ENCODE peak calls at places on chromosomes 11 and 22, in six cellular contexts. N is AG04449, L is neural crest cell, T is astrocyte, F is Calu3, G is hepatocyte. U is an unnamed sample.

GRCh38 chr11:16924462-16924825 is 89.8 kb downstream of the PLEKHA7 start:
- DNase-seq in G (no peak), N (no peak), F (no peak), L (no peak), T (no peak), U (no peak)

GRCh38 chr11:105799263-105799662 is 189.4 kb downstream of the GRIA4 start:
- DNase-seq in L (no peak), F (no peak), T (no peak), N (no peak), G (no peak), U (no peak)

GRCh38 chr11:128283445-128283844 is 303.9 kb downstream of the ETS1 start:
- DNase-seq in T (peak), G (no peak), N (no peak), L (no peak), F (no peak), U (no peak)

GRCh38 chr22:49142891-49143290 is 684.8 kb downstream of the BRD1 start:
- DNase-seq in L (no peak), F (no peak), N (no peak), T (no peak), G (no peak), U (no peak)

GRCh38 chr22:27576413-27576812 is 225.1 kb downstream of the MN1 start:
- DNase-seq in F (no peak), G (no peak), N (no peak), L (no peak), T (no peak), U (no peak)

GRCh38 chr22:40289991-40290459 is 56.3 kb upstream of the ADSL start:
- DNase-seq in T (peak), L (no peak), F (no peak), G (no peak), N (no peak), U (no peak)

GRCh38 chr11:33941637-33942160 is 49.8 kb upstream of the LMO2 start:
- DNase-seq in G (no peak), T (peak), F (no peak), L (no peak), N (no peak), U (no peak)

GRCh38 chr22:17268501-17269223 is 49.4 kb upstream of the ADA2 start:
- DNase-seq in G (no peak), T (no peak), F (no peak), N (no peak), L (no peak), U (no peak)

GRCh38 chr11:65613091-65613928 is 711 bp downstream of the MAP3K11 start:
- DNase-seq in N (no peak), G (peak), L (no peak), F (peak), T (no peak), U (no peak)

GRCh38 chr22:36368359-36368983 is 19.3 kb downstream of the MYH9 start:
- DNase-seq in G (peak), L (no peak), F (peak), N (no peak), T (peak), U (no peak)

GRCh38 chr11:58844600-58844999 is at the start of gene GLYATL2:
- DNase-seq in N (no peak), L (no peak), F (no peak), T (no peak), G (no peak), U (no peak)

GRCh38 chr22:18057568-18058209 is 20.1 kb upstream of the PEX26 start:
- DNase-seq in N (peak), G (peak), F (peak), T (peak), L (no peak), U (no peak)

GRCh38 chr22:32764330-32765116 is 37.0 kb upstream of the TIMP3 start:
- DNase-seq in N (peak), G (peak), L (peak), F (no peak), T (peak), U (no peak)

GRCh38 chr11:43358308-43358669 is 431 bp upstream of the TTC17 start:
- DNase-seq in T (no peak), N (no peak), L (no peak), G (peak), F (no peak), U (no peak)

GRCh38 chr11:117953029-117953671 is 23.9 kb upstream of the TMPRSS13 start:
- DNase-seq in N (no peak), T (no peak), F (no peak), L (no peak), G (no peak), U (no peak)

GRCh38 chr11:32198053-32198452 is 107.2 kb downstream of the RCN1 start:
- DNase-seq in N (no peak), F (no peak), L (no peak), G (no peak), T (no peak), U (no peak)

GRCh38 chr22:20031732-20032406 is 11.0 kb downstream of the TANGO2 start:
- DNase-seq in T (no peak), N (no peak), L (no peak), F (no peak), G (no peak), U (no peak)

GRCh38 chr11:105466582-105467228 is 143.2 kb upstream of the GRIA4 start:
- DNase-seq in F (peak), N (no peak), G (peak), T (peak), L (no peak), U (no peak)

GRCh38 chr22:49576241-49577141 is 251.2 kb downstream of the BRD1 start:
- DNase-seq in T (no peak), N (no peak), F (no peak), L (no peak), G (no peak), U (no peak)

GRCh38 chr22:41998361-41999261 is at the start of gene WBP2NL:
- DNase-seq in F (peak), L (no peak), G (no peak), N (no peak), T (peak), U (no peak)

GRCh38 chr11:130534525-130534924 is 86.1 kb downstream of the ADAMTS15 start:
- DNase-seq in T (no peak), L (no peak), N (no peak), F (no peak), G (no peak), U (no peak)

GRCh38 chr11:132853886-132854285 is 678.4 kb downstream of the OPCML start:
- DNase-seq in T (no peak), N (no peak), F (no peak), G (no peak), L (no peak), U (no peak)

GRCh38 chr11:75352417-75353206 is 1.2 kb upstream of the ARRB1 start:
- DNase-seq in T (no peak), G (peak), L (no peak), F (peak), N (no peak), U (no peak)

GRCh38 chr11:2071748-2072385 is 67.3 kb downstream of the IGF2 start:
- DNase-seq in T (no peak), L (no peak), F (no peak), G (no peak), N (no peak), U (no peak)

GRCh38 chr11:104136861-104137260 is 27.1 kb downstream of the PDGFD start:
- DNase-seq in L (no peak), F (no peak), T (no peak), G (no peak), N (no peak), U (no peak)

GRCh38 chr11:105033781-105034180 is 1.2 kb downstream of the CASP1 start:
- DNase-seq in N (no peak), G (no peak), F (no peak), T (no peak), L (no peak), U (no peak)

GRCh38 chr11:12526789-12527188 is 147.4 kb upstream of the TEAD1 start:
- DNase-seq in F (no peak), N (no peak), L (no peak), T (peak), G (no peak), U (no peak)

GRCh38 chr11:65373839-65374580 is 8.4 kb downstream of the SLC25A45 start:
- DNase-seq in N (no peak), L (no peak), G (no peak), F (no peak), T (no peak), U (no peak)

GRCh38 chr11:130829801-130830562 is 86.3 kb downstream of the SNX19 start:
- DNase-seq in N (no peak), G (no peak), L (no peak), F (no peak), T (peak), U (no peak)

GRCh38 chr11:114799524-114799923 is 121.2 kb downstream of the NXPE2 start:
- DNase-seq in T (no peak), G (peak), L (no peak), F (no peak), N (no peak), U (no peak)

GRCh38 chr11:108561535-108561991 is 32.0 kb downstream of the EXPH5 start:
- DNase-seq in T (peak), L (no peak), G (no peak), F (no peak), N (peak), U (no peak)

GRCh38 chr11:11789735-11790369 is 51.9 kb upstream of the USP47 start:
- DNase-seq in N (no peak), F (peak), L (peak), T (no peak), G (peak), U (no peak)

GRCh38 chr11:18676803-18677202 is 21.8 kb upstream of the TMEM86A start:
- DNase-seq in F (no peak), L (no peak), G (no peak), N (no peak), T (no peak), U (no peak)

GRCh38 chr11:93085097-93085496 is 112.7 kb downstream of the SLC36A4 start:
- DNase-seq in F (no peak), G (no peak), L (no peak), T (no peak), N (no peak), U (no peak)

GRCh38 chr11:2989551-2989950 is 2.6 kb downstream of the NAP1L4 start:
- DNase-seq in F (no peak), G (no peak), L (no peak), N (no peak), T (no peak), U (no peak)

GRCh38 chr22:46023558-46023981 is 46.6 kb upstream of the WNT7B start:
- DNase-seq in G (no peak), N (no peak), T (peak), F (no peak), L (no peak), U (no peak)
- TF ChIP-seq CTCF in G (no peak), N (no peak), T (no peak), F (no peak), L (no peak), U (no peak)

DNA sequence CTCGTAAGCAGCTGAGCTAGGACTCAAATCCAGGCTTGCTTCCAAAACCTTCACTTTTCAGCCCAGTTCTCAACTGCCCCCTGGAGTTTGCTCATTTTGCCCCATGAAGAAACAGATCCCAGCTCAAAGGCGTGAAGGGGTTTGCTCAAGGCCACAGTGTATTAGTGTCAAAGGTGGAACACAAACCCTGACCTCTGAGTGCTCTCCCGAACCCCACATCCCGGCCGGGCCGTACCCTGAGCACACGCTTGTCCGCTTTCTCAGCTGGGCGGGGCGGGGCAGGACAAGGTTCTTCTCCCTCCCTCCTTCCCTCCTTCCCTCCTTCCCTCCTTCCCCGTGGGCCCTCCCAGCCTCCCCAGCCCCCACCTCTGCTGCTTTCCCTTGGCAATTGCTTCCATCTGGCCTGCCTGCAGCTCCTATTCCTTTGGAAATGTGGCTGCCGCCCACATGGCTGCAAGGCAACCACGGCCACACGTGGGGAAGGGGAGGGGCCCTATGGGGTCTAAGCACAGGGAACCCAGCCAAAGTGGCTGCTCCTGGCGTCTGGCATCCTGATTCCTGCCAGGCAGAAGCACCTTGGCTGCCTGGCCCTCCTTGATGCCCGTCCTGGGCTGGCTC is 4.1 kb downstream of the ST3GAL4 start:
- DNase-seq in F (no peak), T (peak), L (no peak), N (no peak), G (peak), U (no peak)
- TF ChIP-seq CTCF in F (no peak), T (no peak), L (no peak), N (peak), G (no peak), U (no peak)

DNA sequence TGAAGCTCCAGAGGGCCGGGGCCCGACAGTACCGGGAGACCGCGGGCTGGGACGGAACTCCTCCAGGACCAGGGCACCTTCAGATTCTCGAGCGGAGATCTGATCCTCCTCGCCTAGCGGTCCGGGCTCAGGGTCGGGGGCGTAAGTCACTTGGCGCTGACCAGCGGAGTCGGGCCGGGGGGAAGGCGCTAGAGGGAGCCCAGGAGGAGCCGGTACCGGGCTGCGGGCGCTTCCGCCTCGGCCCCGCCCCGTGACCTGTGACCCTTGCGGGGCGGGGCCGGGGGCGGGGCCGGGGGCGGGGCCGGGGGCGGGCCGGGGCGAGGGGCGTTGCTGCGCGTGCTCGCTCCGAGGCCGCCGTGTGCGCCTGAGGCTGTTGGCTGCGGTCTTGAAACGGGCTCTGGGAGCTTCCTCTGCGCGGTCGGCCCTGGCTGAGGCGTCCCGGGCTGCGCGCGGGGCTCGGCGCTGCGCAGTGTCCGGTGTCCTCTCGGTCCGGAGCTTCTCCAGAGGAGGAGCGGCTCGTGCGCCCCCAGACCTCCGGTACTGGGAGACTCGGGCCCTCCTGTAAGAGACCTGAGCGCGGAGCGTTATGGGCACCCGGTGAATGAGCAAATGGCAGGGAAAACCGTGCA is at the start of gene ARSA:
- DNase-seq in N (peak), F (peak), T (peak), L (peak), G (peak), U (peak)
- TF ChIP-seq CTCF in N (peak), F (peak), T (no peak), L (peak), G (peak), U (no peak)

GRCh38 chr11:126115820-126116319 is 53.2 kb upstream of the CDON start:
- DNase-seq in N (peak), L (no peak), T (peak), F (peak), G (peak), U (peak)
- TF ChIP-seq CTCF in N (peak), L (peak), T (peak), F (no peak), G (peak), U (peak)

DNA sequence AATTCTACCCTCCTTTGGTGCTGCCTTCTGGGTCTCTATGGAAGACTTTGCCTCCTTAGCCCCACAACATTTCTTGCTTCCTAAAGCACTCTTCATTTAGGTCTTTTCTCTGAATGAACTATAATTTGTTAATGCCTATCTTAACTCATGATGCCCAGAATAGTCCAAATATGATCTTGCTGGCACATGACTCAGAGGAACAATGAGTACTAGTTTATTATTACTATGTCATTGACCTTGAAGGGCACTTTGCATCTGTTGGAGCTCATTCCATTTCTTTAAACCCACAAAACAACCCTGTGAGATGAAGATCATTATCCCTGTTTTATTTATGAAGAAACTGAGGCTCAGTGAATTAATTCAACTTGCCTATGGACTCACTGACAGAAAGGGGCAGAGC is 320.2 kb upstream of the PLET1 start:
- DNase-seq in T (no peak), G (no peak), L (no peak), N (no peak), F (no peak), U (no peak)
- TF ChIP-seq CTCF in T (no peak), G (no peak), L (no peak), N (no peak), F (no peak), U (no peak)

DNA sequence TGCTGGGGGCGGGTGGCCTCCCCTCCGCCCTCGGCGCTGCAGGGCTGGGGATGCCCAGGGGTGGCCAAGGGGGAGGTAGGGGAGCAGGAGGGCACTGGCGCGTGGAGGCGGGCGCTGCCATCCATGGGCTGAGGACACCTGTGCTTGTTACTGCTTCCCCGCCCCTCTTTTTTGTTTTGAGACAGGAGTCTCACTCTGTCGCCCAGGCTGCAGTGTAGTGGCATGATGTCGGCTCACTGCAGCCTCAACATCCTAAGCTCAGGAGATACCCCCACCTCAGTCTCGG is 683 bp upstream of the FADS3 start:
- DNase-seq in N (no peak), G (no peak), F (no peak), T (no peak), L (no peak), U (no peak)
- TF ChIP-seq CTCF in N (peak), G (no peak), F (no peak), T (no peak), L (no peak), U (no peak)

DNA sequence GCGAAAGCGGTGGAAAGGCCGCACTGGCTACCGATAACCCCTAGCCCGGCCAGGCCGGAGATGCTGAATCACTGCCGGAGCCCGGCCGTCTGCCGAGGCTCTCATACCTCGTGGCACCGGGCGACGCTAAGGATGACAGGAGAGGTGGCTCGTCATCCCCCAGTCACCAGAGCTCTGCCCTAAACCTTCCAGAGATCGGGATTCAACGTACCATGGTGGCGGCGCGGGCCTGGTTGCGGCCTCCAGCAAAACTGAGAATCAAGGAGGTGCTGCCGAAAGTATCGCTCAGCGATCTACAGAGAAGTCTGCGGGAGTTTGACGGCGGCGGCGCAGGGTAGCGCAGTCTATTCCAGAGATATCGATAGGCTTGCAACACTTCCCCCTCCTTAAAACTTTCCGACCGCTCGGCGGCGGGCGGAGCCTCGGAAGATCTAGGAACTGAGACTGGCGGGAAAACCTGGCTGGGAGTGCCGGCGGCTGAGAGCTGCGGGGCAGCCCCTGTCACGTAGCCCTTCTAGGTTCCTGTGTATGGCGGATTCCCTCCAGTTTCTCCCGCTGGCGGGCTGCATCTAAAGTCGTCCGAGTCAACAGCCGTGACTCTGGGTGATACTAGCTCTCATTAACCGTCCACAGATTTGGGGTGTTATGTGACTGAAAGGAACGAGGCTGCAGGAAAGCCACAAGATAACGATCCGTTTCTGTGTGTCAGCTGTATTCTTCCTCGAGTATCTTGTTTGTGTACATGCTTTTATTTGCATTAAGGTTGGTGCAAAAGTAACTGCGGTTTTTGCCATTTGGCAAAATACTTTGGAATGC is at the start of gene PSMA1:
- DNase-seq in L (peak), T (peak), F (peak), G (peak), N (peak), U (peak)
- TF ChIP-seq CTCF in L (peak), T (no peak), F (no peak), G (no peak), N (peak), U (peak)

GRCh38 chr22:24271406-24271760 is 752 bp downstream of the SPECC1L start:
- DNase-seq in F (no peak), G (peak), T (peak), L (no peak), N (no peak), U (no peak)

GRCh38 chr22:24265734-24266133 is 4.9 kb upstream of the SPECC1L start:
- DNase-seq in N (no peak), T (no peak), F (no peak), L (no peak), G (no peak), U (no peak)

GRCh38 chr22:24270556-24271405 is at the start of gene SPECC1L:
- DNase-seq in N (no peak), L (peak), G (peak), T (peak), F (peak), U (peak)
- TF ChIP-seq CTCF in N (peak), L (no peak), G (no peak), T (no peak), F (no peak), U (peak)

GRCh38 chr11:45804806-45805304 is at the start of gene SLC35C1:
- DNase-seq in T (peak), N (peak), G (peak), L (peak), F (peak), U (peak)
- TF ChIP-seq CTCF in T (no peak), N (no peak), G (no peak), L (no peak), F (no peak), U (no peak)

DNA sequence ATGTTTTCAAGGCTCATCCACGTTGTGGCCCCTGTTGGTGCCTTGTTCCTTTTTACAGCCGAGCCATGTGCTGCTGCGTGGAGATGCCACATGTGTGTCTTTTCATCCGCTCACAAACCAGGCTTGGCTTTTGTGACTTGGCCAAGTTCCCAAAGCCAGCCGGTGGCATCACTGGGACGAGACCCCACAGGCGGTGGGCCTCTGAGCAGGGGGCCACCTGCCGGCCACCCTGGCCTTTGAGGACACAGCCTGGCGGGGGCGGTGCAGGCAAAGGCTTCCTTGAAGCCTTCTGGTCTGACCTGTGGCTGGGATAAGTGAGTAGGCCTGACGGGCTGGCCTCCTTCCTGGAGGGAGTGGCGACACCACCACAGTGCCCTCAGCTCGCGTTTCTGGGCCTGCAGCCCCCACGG is 10.6 kb downstream of the GRK2 start:
- DNase-seq in F (no peak), N (no peak), G (no peak), T (no peak), L (no peak), U (no peak)
- TF ChIP-seq CTCF in F (no peak), N (peak), G (no peak), T (peak), L (no peak), U (no peak)

U was measured in progenitor cell of endocrine pancreas.